ENCODE peak calls at places on chromosome 1, in five cellular contexts. Z is hepatocyte, M is lung, V is left ventricle myocardium inferior, X is ovary. F is an unnamed sample.

GRCh38 chr1:93588206-93588605 is 93.4 kb downstream of the BCAR3 start:
- DNase-seq in Z (no peak), M (no peak), V (no peak), X (no peak), F (no peak)

GRCh38 chr1:237736372-237737029 is 154.2 kb downstream of the ZP4 start:
- DNase-seq in Z (peak; percentile 28), M (no peak), V (no peak), X (no peak), F (no peak)

GRCh38 chr1:83832194-83832593 is 166.7 kb downstream of the TTLL7 start:
- DNase-seq in Z (no peak), M (no peak), V (no peak), X (no peak), F (no peak)

GRCh38 chr1:150613061-150613920 is 16.1 kb downstream of the ENSA start:
- DNase-seq in Z (peak; percentile 54), M (no peak), V (no peak), X (no peak), F (no peak)

GRCh38 chr1:61469365-61469764 is 255.6 kb downstream of the TM2D1 start:
- DNase-seq in Z (no peak), M (no peak), V (no peak), X (no peak), F (no peak)

GRCh38 chr1:18200136-18200717 is 92.6 kb downstream of the IGSF21 start:
- DNase-seq in Z (no peak), M (no peak), V (no peak), X (no peak), F (no peak)

GRCh38 chr1:23370270-23370743 is 671 bp upstream of the ZNF436 start:
- DNase-seq in Z (no peak), M (no peak), V (no peak), X (no peak), F (no peak)

GRCh38 chr1:23756676-23757075 is 13.4 kb downstream of the ELOA start:
- DNase-seq in Z (no peak), M (no peak), V (no peak), X (no peak), F (no peak)

GRCh38 chr1:47841356-47841755 is 155.8 kb downstream of the TRABD2B start:
- DNase-seq in Z (no peak), M (no peak), V (no peak), X (no peak), F (no peak)

DNA sequence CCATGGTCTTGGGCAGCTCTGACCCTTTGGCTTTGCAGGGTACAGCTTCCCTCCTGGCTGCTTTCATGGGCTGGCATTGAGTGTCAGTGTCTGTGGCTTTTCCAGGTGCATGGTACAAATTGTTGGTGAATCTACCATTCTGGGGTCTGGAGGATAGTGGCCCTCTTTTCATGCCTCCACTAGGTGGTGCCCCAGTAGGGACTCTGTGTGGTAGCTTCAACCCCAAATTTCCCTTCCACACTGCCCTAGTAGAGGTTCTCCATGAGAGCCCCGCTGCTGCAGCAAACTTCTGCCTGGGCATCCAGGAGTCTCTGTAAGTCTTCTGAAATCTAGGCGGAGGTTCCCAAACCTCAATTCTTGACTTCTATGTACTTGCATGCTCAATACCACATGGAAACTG is 494.5 kb upstream of the LRRC7 start:
- DNase-seq in Z (no peak), M (no peak), V (no peak), X (no peak), F (no peak)
- TF ChIP-seq CTCF in Z (no peak), M (no peak), V (no peak), X (no peak), F (no peak)

GRCh38 chr1:236128646-236129178 is 13.6 kb upstream of the GPR137B start:
- DNase-seq in Z (no peak), M (no peak), V (no peak), X (no peak), F (no peak)

GRCh38 chr1:236123563-236123962 is 18.8 kb upstream of the GPR137B start:
- DNase-seq in Z (no peak), M (no peak), V (no peak), X (no peak), F (no peak)

GRCh38 chr1:236122176-236122575 is 20.2 kb upstream of the GPR137B start:
- DNase-seq in Z (no peak), M (no peak), V (no peak), X (no peak), F (no peak)

GRCh38 chr1:236127045-236127444 is 15.3 kb upstream of the GPR137B start:
- DNase-seq in Z (no peak), M (no peak), V (no peak), X (no peak), F (no peak)

GRCh38 chr1:236124965-236125364 is 17.4 kb upstream of the GPR137B start:
- DNase-seq in Z (no peak), M (no peak), V (no peak), X (no peak), F (no peak)
- TF ChIP-seq CTCF in Z (no peak), M (no peak), V (no peak), X (no peak), F (no peak)

GRCh38 chr1:156465747-156466365 is 34.7 kb downstream of the MEF2D start:
- DNase-seq in Z (no peak), M (no peak), V (no peak), X (no peak), F (no peak)
- TF ChIP-seq CTCF in Z (no peak), M (no peak), V (no peak), X (no peak), F (no peak)

GRCh38 chr1:107272321-107272720 is 131.5 kb downstream of the NTNG1 start:
- DNase-seq in Z (no peak), M (no peak), V (no peak), X (no peak), F (no peak)

GRCh38 chr1:107276247-107276646 is 135.4 kb downstream of the NTNG1 start:
- DNase-seq in Z (no peak), M (no peak), V (no peak), X (no peak), F (no peak)

GRCh38 chr1:107274227-107274626 is 133.4 kb downstream of the NTNG1 start:
- DNase-seq in Z (no peak), M (no peak), V (no peak), X (no peak), F (no peak)

GRCh38 chr1:107273515-107273914 is 132.7 kb downstream of the NTNG1 start:
- DNase-seq in Z (no peak), M (no peak), V (no peak), X (no peak), F (no peak)

GRCh38 chr1:107277022-107277421 is 136.2 kb downstream of the NTNG1 start:
- DNase-seq in Z (peak; percentile 78), M (no peak), V (no peak), X (no peak), F (no peak)
- TF ChIP-seq CTCF in Z (peak; percentile 68), M (no peak), V (peak; percentile 40), X (no peak), F (no peak)

GRCh38 chr1:110197905-110198629 is 12.0 kb upstream of the KCNC4 start:
- DNase-seq in Z (no peak), M (no peak), V (no peak), X (no peak), F (no peak)
- TF ChIP-seq CTCF in Z (no peak), M (no peak), V (no peak), X (no peak), F (no peak)